ENCODE peak calls at places on chromosomes 11 and 22, in nine cellular contexts. D is CD4-positive, alpha-beta T cell; U is adrenal gland; T is Calu3; S is thoracic aorta; L is left lobe of liver; A is NCI-H1417 treated with DMSO at 0.1 percent for 48 hours; B is mesendoderm; F is NAMALWA. M is an unnamed sample.

GRCh38 chr11:96328395-96329010 is 14.5 kb downstream of the MAML2 start:
- DNase-seq in D (no peak), U (no peak), T (no peak), S (no peak), L (no peak), A (no peak), B (no peak), F (no peak), M (no peak)

GRCh38 chr11:13480198-13480597 is 15.6 kb downstream of the PTH start:
- DNase-seq in D (no peak), U (no peak), T (peak), S (no peak), L (no peak), A (no peak), B (no peak), F (no peak), M (no peak)

GRCh38 chr22:20264614-20265452 is 3.3 kb downstream of the RTN4R start:
- DNase-seq in D (no peak), U (no peak), T (no peak), S (no peak), L (peak), A (no peak), B (no peak), F (no peak), M (no peak)

GRCh38 chr11:68678031-68678441 is 6.3 kb upstream of the GAL start:
- DNase-seq in D (no peak), U (no peak), T (no peak), S (no peak), L (no peak), A (no peak), B (no peak), F (no peak), M (no peak)

GRCh38 chr11:129815596-129816461 is at the start of gene TMEM45B:
- DNase-seq in D (peak), U (peak), T (peak), S (no peak), L (peak), A (peak), B (peak), F (no peak), M (peak)

GRCh38 chr22:25754527-25755202 is 12.7 kb downstream of the MYO18B start:
- DNase-seq in D (no peak), U (peak), T (no peak), S (peak), L (no peak), A (no peak), B (no peak), F (no peak), M (no peak)

GRCh38 chr11:3203221-3204043 is 15.2 kb downstream of the MRGPRG start:
- DNase-seq in D (no peak), U (no peak), T (peak), S (no peak), L (no peak), A (no peak), B (peak), F (no peak), M (peak)

GRCh38 chr11:15430381-15430780 is 315.7 kb downstream of the INSC start:
- DNase-seq in D (no peak), U (no peak), T (no peak), S (no peak), L (no peak), A (no peak), B (no peak), F (no peak), M (no peak)

GRCh38 chr11:92424281-92424680 is 199.7 kb downstream of the FAT3 start:
- DNase-seq in D (no peak), U (no peak), T (no peak), S (no peak), L (no peak), A (no peak), B (no peak), F (no peak), M (no peak)

GRCh38 chr11:19759389-19759788 is 46.8 kb downstream of the NAV2 start:
- DNase-seq in D (no peak), U (no peak), T (no peak), S (no peak), L (no peak), A (no peak), B (no peak), F (no peak), M (no peak)

GRCh38 chr11:90669094-90669493 is 446.2 kb upstream of the CHORDC1 start:
- DNase-seq in D (no peak), U (no peak), T (no peak), S (no peak), L (no peak), A (no peak), B (no peak), F (no peak), M (no peak)

GRCh38 chr11:9313648-9314290 is 624 bp downstream of the TMEM41B start:
- DNase-seq in D (peak), U (no peak), T (no peak), S (no peak), L (no peak), A (no peak), B (peak), F (peak), M (peak)

GRCh38 chr11:122108192-122108799 is 7.7 kb downstream of the BLID start:
- DNase-seq in D (no peak), U (no peak), T (peak), S (no peak), L (no peak), A (no peak), B (peak), F (peak), M (peak)

GRCh38 chr22:49503896-49504521 is 323.7 kb downstream of the BRD1 start:
- DNase-seq in D (no peak), U (no peak), T (no peak), S (no peak), L (no peak), A (no peak), B (no peak), F (no peak), M (no peak)

GRCh38 chr11:62500066-62501035 is 46.3 kb downstream of the AHNAK start:
- DNase-seq in D (no peak), U (no peak), T (no peak), S (no peak), L (no peak), A (no peak), B (peak), F (no peak), M (no peak)

GRCh38 chr11:87331273-87331672 is 293.5 kb downstream of the TMEM135 start:
- DNase-seq in D (no peak), U (no peak), T (no peak), S (no peak), L (no peak), A (no peak), B (no peak), F (no peak), M (no peak)

GRCh38 chr22:46843691-46844297 is 81.3 kb downstream of the TBC1D22A start:
- DNase-seq in D (no peak), U (no peak), T (no peak), S (no peak), L (no peak), A (no peak), B (no peak), F (no peak), M (no peak)

GRCh38 chr22:45210577-45211431 is 29.9 kb downstream of the KIAA0930 start:
- DNase-seq in D (no peak), U (no peak), T (no peak), S (no peak), L (no peak), A (no peak), B (no peak), F (no peak), M (no peak)

GRCh38 chr11:61709110-61709509 is 28.9 kb downstream of the DAGLA start:
- DNase-seq in D (no peak), U (no peak), T (no peak), S (no peak), L (no peak), A (no peak), B (no peak), F (no peak), M (no peak)

GRCh38 chr11:67632175-67632981 is 2.6 kb upstream of the NUDT8 start:
- DNase-seq in D (no peak), U (no peak), T (no peak), S (no peak), L (peak), A (no peak), B (no peak), F (no peak), M (no peak)

GRCh38 chr11:32817181-32817842 is 12.4 kb upstream of the PRRG4 start:
- DNase-seq in D (no peak), U (no peak), T (no peak), S (no peak), L (no peak), A (no peak), B (no peak), F (no peak), M (no peak)

GRCh38 chr11:93196816-93197382 is 892 bp downstream of the SLC36A4 start:
- DNase-seq in D (no peak), U (no peak), T (no peak), S (no peak), L (no peak), A (peak), B (no peak), F (no peak), M (no peak)

GRCh38 chr11:112694813-112695212 is 266.4 kb upstream of the NCAM1 start:
- DNase-seq in D (no peak), U (no peak), T (no peak), S (no peak), L (no peak), A (no peak), B (peak), F (no peak), M (no peak)

GRCh38 chr11:72239849-72240460 is 4.0 kb downstream of the PHOX2A start:
- DNase-seq in D (no peak), U (no peak), T (peak), S (no peak), L (no peak), A (no peak), B (peak), F (no peak), M (peak)

GRCh38 chr11:18731949-18732821 is 6.2 kb upstream of the IGSF22 start:
- DNase-seq in D (peak), U (peak), T (peak), S (no peak), L (peak), A (no peak), B (peak), F (peak), M (peak)

GRCh38 chr11:95487391-95487790 is 256.4 kb upstream of the SESN3 start:
- DNase-seq in D (no peak), U (no peak), T (no peak), S (no peak), L (no peak), A (no peak), B (peak), F (no peak), M (no peak)

GRCh38 chr11:12248330-12248729 is 129.0 kb upstream of the PARVA start:
- DNase-seq in D (no peak), U (peak), T (peak), S (no peak), L (peak), A (peak), B (no peak), F (no peak), M (peak)

GRCh38 chr11:69925366-69926196 is 106.4 kb upstream of the FGF3 start:
- DNase-seq in D (no peak), U (no peak), T (no peak), S (no peak), L (no peak), A (no peak), B (no peak), F (no peak), M (no peak)

GRCh38 chr11:17171342-17171741 is 36.4 kb downstream of the PIK3C2A start:
- DNase-seq in D (no peak), U (no peak), T (no peak), S (no peak), L (no peak), A (no peak), B (peak), F (no peak), M (no peak)

GRCh38 chr11:59918987-59919589 is 19.1 kb upstream of the OOSP1 start:
- DNase-seq in D (no peak), U (no peak), T (peak), S (no peak), L (no peak), A (no peak), B (peak), F (peak), M (peak)

GRCh38 chr11:85464283-85464682 is 162.9 kb downstream of the DLG2 start:
- DNase-seq in D (no peak), U (no peak), T (no peak), S (no peak), L (no peak), A (no peak), B (peak), F (peak), M (peak)

GRCh38 chr11:134536677-134537076 is 124.6 kb upstream of the B3GAT1 start:
- DNase-seq in D (no peak), U (no peak), T (no peak), S (no peak), L (no peak), A (no peak), B (no peak), F (no peak), M (no peak)

GRCh38 chr11:31645747-31646146 is 136.2 kb downstream of the ELP4 start:
- DNase-seq in D (no peak), U (no peak), T (no peak), S (no peak), L (no peak), A (no peak), B (no peak), F (no peak), M (no peak)

GRCh38 chr22:47209547-47210023 is 447.1 kb downstream of the TBC1D22A start:
- DNase-seq in D (no peak), U (no peak), T (no peak), S (no peak), L (peak), A (no peak), B (no peak), F (no peak), M (no peak)

GRCh38 chr11:130707217-130707616 is 209.1 kb downstream of the SNX19 start:
- DNase-seq in D (no peak), U (no peak), T (no peak), S (no peak), L (no peak), A (no peak), B (no peak), F (no peak), M (no peak)

GRCh38 chr11:59550368-59550841 is 39.1 kb downstream of the OR4D9 start:
- DNase-seq in D (peak), U (peak), T (peak), S (peak), L (peak), A (peak), B (peak), F (peak), M (peak)

M was measured in neural progenitor cell.